ENCODE peak calls at places on chromosomes 5 and 9, in five cellular contexts. K is NCI-H345, Q is heart right ventricle, G is NCI-H460, C is T-helper 17 cell. Z is an unnamed sample.

GRCh38 chr9:116362493-116362892 is 208.9 kb downstream of the PAPPA start:
- DNase-seq in G (no peak), C (no peak), Q (no peak), K (no peak), Z (no peak)

GRCh38 chr9:137114220-137114612 is 317 bp downstream of the DPP7 start:
- DNase-seq in Q (no peak), G (no peak), K (no peak), C (no peak), Z (peak; percentile 80)

GRCh38 chr5:139501376-139501775 is 18.8 kb upstream of the STING1 start:
- DNase-seq in K (no peak), Q (no peak), G (no peak), C (no peak), Z (no peak)

GRCh38 chr5:124697912-124698690 is 48.3 kb downstream of the ZNF608 start:
- DNase-seq in K (peak; percentile 28), C (no peak), Q (peak; percentile 31), G (no peak), Z (no peak)

GRCh38 chr5:14768838-14769365 is 102.7 kb downstream of the ANKH start:
- DNase-seq in C (no peak), Q (no peak), G (no peak), K (no peak), Z (no peak)

GRCh38 chr5:113050606-113051391 is 74.2 kb downstream of the DCP2 start:
- DNase-seq in K (no peak), Q (no peak), C (no peak), G (no peak), Z (no peak)

GRCh38 chr5:32339198-32339597 is 26.5 kb upstream of the MTMR12 start:
- DNase-seq in G (no peak), Q (no peak), C (no peak), K (peak; percentile 11), Z (no peak)

GRCh38 chr9:81239388-81239787 is 450.0 kb downstream of the TLE1 start:
- DNase-seq in Q (no peak), G (no peak), K (no peak), C (no peak), Z (no peak)

GRCh38 chr5:151896041-151896691 is 28.5 kb downstream of the GLRA1 start:
- DNase-seq in C (no peak), G (no peak), Q (no peak), K (peak; percentile 49), Z (no peak)

GRCh38 chr9:32350682-32351081 is 33.8 kb upstream of the ACO1 start:
- DNase-seq in G (peak; percentile 23), Q (no peak), C (no peak), K (peak; percentile 13), Z (no peak)

GRCh38 chr9:135414293-135414692 is 65.3 kb upstream of the PPP1R26 start:
- DNase-seq in K (no peak), Q (no peak), G (no peak), C (no peak), Z (no peak)

GRCh38 chr5:156934450-156935211 is 28.4 kb downstream of the TIMD4 start:
- DNase-seq in G (no peak), K (peak; percentile 19), C (no peak), Q (peak; percentile 4), Z (no peak)

GRCh38 chr5:82494942-82495341 is 216.8 kb upstream of the RPS23 start:
- DNase-seq in K (no peak), C (no peak), G (no peak), Q (no peak), Z (no peak)

GRCh38 chr9:85521331-85522197 is 220.2 kb downstream of the AGTPBP1 start:
- DNase-seq in G (no peak), K (no peak), Q (peak; percentile 57), C (no peak), Z (no peak)

GRCh38 chr5:133713209-133713608 is 100.9 kb upstream of the FSTL4 start:
- DNase-seq in C (no peak), G (no peak), K (no peak), Q (no peak), Z (no peak)

GRCh38 chr9:98989036-98990000 is 45.6 kb downstream of the COL15A1 start:
- DNase-seq in G (peak; percentile 88), Q (peak; percentile 89), K (peak; percentile 66), C (no peak), Z (peak; percentile 95)

Z was measured in posterior vena cava.